ENCODE peak calls at places on chromosomes 6 and 20, in six cellular contexts. One of them, this sample, is unnamed.
A peak's percentile ranks its signal among the peaks of the same experiment; 100 is the strongest.

GRCh38 chr20:32906200-32906599 is 47.5 kb downstream of the EFCAB8 start:
- DNase-seq in stimulated activated CD4-positive, alpha-beta T cell treated with anti-CD3 and anti-CD28 coated beads, TNF-alpha, amount 100 ng/mL, for 48 hours: no peak
- DNase-seq in H4: no peak
- DNase-seq in NCI-H460: no peak
- DNase-seq in CD8-positive, alpha-beta T cell: no peak
- DNase-seq in nephron progenitor cell: no peak
- DNase-seq in this sample: no peak

GRCh38 chr6:95917034-95917433 is 98.7 kb upstream of the FUT9 start:
- DNase-seq in stimulated activated CD4-positive, alpha-beta T cell treated with anti-CD3 and anti-CD28 coated beads, TNF-alpha, amount 100 ng/mL, for 48 hours: no peak
- DNase-seq in NCI-H460: no peak
- DNase-seq in CD8-positive, alpha-beta T cell: no peak
- DNase-seq in nephron progenitor cell: no peak
- DNase-seq in H4: no peak
- DNase-seq in this sample: peak; percentile 27

GRCh38 chr6:149918151-149918905 is 4.6 kb downstream of the RAET1G start:
- DNase-seq in H4: no peak
- DNase-seq in NCI-H460: no peak
- DNase-seq in nephron progenitor cell: no peak
- DNase-seq in stimulated activated CD4-positive, alpha-beta T cell treated with anti-CD3 and anti-CD28 coated beads, TNF-alpha, amount 100 ng/mL, for 48 hours: no peak
- DNase-seq in CD8-positive, alpha-beta T cell: no peak
- DNase-seq in this sample: no peak

GRCh38 chr20:44805991-44806729 is 4.2 kb downstream of the RIMS4 start:
- DNase-seq in NCI-H460: no peak
- DNase-seq in CD8-positive, alpha-beta T cell: no peak
- DNase-seq in H4: peak; percentile 93
- DNase-seq in nephron progenitor cell: peak; percentile 76
- DNase-seq in stimulated activated CD4-positive, alpha-beta T cell treated with anti-CD3 and anti-CD28 coated beads, TNF-alpha, amount 100 ng/mL, for 48 hours: no peak
- DNase-seq in this sample: no peak

GRCh38 chr6:20811112-20811746 is 277.0 kb downstream of the CDKAL1 start:
- DNase-seq in stimulated activated CD4-positive, alpha-beta T cell treated with anti-CD3 and anti-CD28 coated beads, TNF-alpha, amount 100 ng/mL, for 48 hours: no peak
- DNase-seq in nephron progenitor cell: no peak
- DNase-seq in H4: peak; percentile 94
- DNase-seq in CD8-positive, alpha-beta T cell: no peak
- DNase-seq in NCI-H460: peak; percentile 35
- DNase-seq in this sample: no peak

GRCh38 chr6:91634791-91635190 is 1047.9 kb upstream of the MAP3K7 start:
- DNase-seq in CD8-positive, alpha-beta T cell: no peak
- DNase-seq in H4: no peak
- DNase-seq in NCI-H460: no peak
- DNase-seq in stimulated activated CD4-positive, alpha-beta T cell treated with anti-CD3 and anti-CD28 coated beads, TNF-alpha, amount 100 ng/mL, for 48 hours: no peak
- DNase-seq in nephron progenitor cell: no peak
- DNase-seq in this sample: no peak

GRCh38 chr6:29653452-29654038 is 3.3 kb upstream of the MOG start:
- DNase-seq in nephron progenitor cell: peak; percentile 49
- DNase-seq in H4: peak; percentile 65
- DNase-seq in stimulated activated CD4-positive, alpha-beta T cell treated with anti-CD3 and anti-CD28 coated beads, TNF-alpha, amount 100 ng/mL, for 48 hours: no peak
- DNase-seq in NCI-H460: peak; percentile 48
- DNase-seq in CD8-positive, alpha-beta T cell: peak; percentile 51
- DNase-seq in this sample: peak; percentile 42

GRCh38 chr6:20433929-20434328 is 32.2 kb downstream of the E2F3 start:
- DNase-seq in H4: no peak
- DNase-seq in NCI-H460: no peak
- DNase-seq in nephron progenitor cell: no peak
- DNase-seq in CD8-positive, alpha-beta T cell: no peak
- DNase-seq in stimulated activated CD4-positive, alpha-beta T cell treated with anti-CD3 and anti-CD28 coated beads, TNF-alpha, amount 100 ng/mL, for 48 hours: no peak
- DNase-seq in this sample: no peak

GRCh38 chr6:128118401-128118800 is 217.5 kb upstream of the THEMIS start:
- DNase-seq in NCI-H460: no peak
- DNase-seq in H4: no peak
- DNase-seq in stimulated activated CD4-positive, alpha-beta T cell treated with anti-CD3 and anti-CD28 coated beads, TNF-alpha, amount 100 ng/mL, for 48 hours: no peak
- DNase-seq in nephron progenitor cell: no peak
- DNase-seq in CD8-positive, alpha-beta T cell: no peak
- DNase-seq in this sample: no peak

GRCh38 chr6:157267109-157267611 is 56.2 kb downstream of the TMEM242 start:
- DNase-seq in NCI-H460: no peak
- DNase-seq in H4: no peak
- DNase-seq in stimulated activated CD4-positive, alpha-beta T cell treated with anti-CD3 and anti-CD28 coated beads, TNF-alpha, amount 100 ng/mL, for 48 hours: no peak
- DNase-seq in CD8-positive, alpha-beta T cell: no peak
- DNase-seq in nephron progenitor cell: no peak
- DNase-seq in this sample: no peak

GRCh38 chr6:14371530-14371929 is 254.0 kb downstream of the CD83 start:
- DNase-seq in stimulated activated CD4-positive, alpha-beta T cell treated with anti-CD3 and anti-CD28 coated beads, TNF-alpha, amount 100 ng/mL, for 48 hours: no peak
- DNase-seq in NCI-H460: no peak
- DNase-seq in nephron progenitor cell: no peak
- DNase-seq in H4: no peak
- DNase-seq in CD8-positive, alpha-beta T cell: no peak
- DNase-seq in this sample: peak; percentile 85

GRCh38 chr20:55522296-55522815 is 483.0 kb downstream of the CBLN4 start:
- DNase-seq in CD8-positive, alpha-beta T cell: no peak
- DNase-seq in nephron progenitor cell: no peak
- DNase-seq in H4: no peak
- DNase-seq in NCI-H460: no peak
- DNase-seq in stimulated activated CD4-positive, alpha-beta T cell treated with anti-CD3 and anti-CD28 coated beads, TNF-alpha, amount 100 ng/mL, for 48 hours: no peak
- DNase-seq in this sample: no peak

GRCh38 chr6:20789162-20789561 is 254.9 kb downstream of the CDKAL1 start:
- DNase-seq in nephron progenitor cell: no peak
- DNase-seq in stimulated activated CD4-positive, alpha-beta T cell treated with anti-CD3 and anti-CD28 coated beads, TNF-alpha, amount 100 ng/mL, for 48 hours: no peak
- DNase-seq in H4: no peak
- DNase-seq in CD8-positive, alpha-beta T cell: no peak
- DNase-seq in NCI-H460: no peak
- DNase-seq in this sample: no peak

GRCh38 chr6:107674995-107675738 is 148.9 kb downstream of the SCML4 start:
- DNase-seq in nephron progenitor cell: peak; percentile 89
- DNase-seq in CD8-positive, alpha-beta T cell: peak; percentile 90
- DNase-seq in H4: peak; percentile 77
- DNase-seq in NCI-H460: peak; percentile 74
- DNase-seq in stimulated activated CD4-positive, alpha-beta T cell treated with anti-CD3 and anti-CD28 coated beads, TNF-alpha, amount 100 ng/mL, for 48 hours: peak; percentile 80
- DNase-seq in this sample: peak; percentile 74

GRCh38 chr20:51631011-51631950 is 88.8 kb upstream of the NFATC2 start:
- DNase-seq in H4: peak; percentile 96
- DNase-seq in CD8-positive, alpha-beta T cell: no peak
- DNase-seq in NCI-H460: peak; percentile 95
- DNase-seq in nephron progenitor cell: no peak
- DNase-seq in stimulated activated CD4-positive, alpha-beta T cell treated with anti-CD3 and anti-CD28 coated beads, TNF-alpha, amount 100 ng/mL, for 48 hours: no peak
- DNase-seq in this sample: peak; percentile 97

GRCh38 chr6:122153530-122153929 is 245.9 kb upstream of the HSF2 start:
- DNase-seq in CD8-positive, alpha-beta T cell: no peak
- DNase-seq in nephron progenitor cell: no peak
- DNase-seq in H4: no peak
- DNase-seq in NCI-H460: no peak
- DNase-seq in stimulated activated CD4-positive, alpha-beta T cell treated with anti-CD3 and anti-CD28 coated beads, TNF-alpha, amount 100 ng/mL, for 48 hours: no peak
- DNase-seq in this sample: no peak